ENCODE peak calls at places on chromosome 9, in six cellular contexts. One of them, this sample, is unnamed.

GRCh38 chr9:96345551-96345950 is 38.0 kb downstream of the SLC35D2 start:
- DNase-seq in AG10803: no peak
- DNase-seq in left ventricle myocardium inferior: no peak
- DNase-seq in endothelial cell: no peak
- DNase-seq in breast epithelium: no peak
- DNase-seq in activated CD8-positive, alpha-beta T cell treated with anti-CD3 and anti-CD28 coated beads for 36 hours: no peak
- DNase-seq in this sample: no peak

GRCh38 chr9:21831841-21832509 is 29.5 kb downstream of the MTAP start:
- DNase-seq in left ventricle myocardium inferior: no peak
- DNase-seq in activated CD8-positive, alpha-beta T cell treated with anti-CD3 and anti-CD28 coated beads for 36 hours: peak
- DNase-seq in endothelial cell: no peak
- DNase-seq in AG10803: peak
- DNase-seq in breast epithelium: no peak
- DNase-seq in this sample: no peak

GRCh38 chr9:133683494-133684460 is 47.6 kb downstream of the DBH start:
- DNase-seq in endothelial cell: peak
- DNase-seq in activated CD8-positive, alpha-beta T cell treated with anti-CD3 and anti-CD28 coated beads for 36 hours: peak
- DNase-seq in AG10803: peak
- DNase-seq in left ventricle myocardium inferior: peak
- DNase-seq in breast epithelium: no peak
- DNase-seq in this sample: no peak

GRCh38 chr9:109110326-109111014 is 9.3 kb downstream of the TMEM245 start:
- DNase-seq in activated CD8-positive, alpha-beta T cell treated with anti-CD3 and anti-CD28 coated beads for 36 hours: no peak
- DNase-seq in AG10803: peak
- DNase-seq in left ventricle myocardium inferior: no peak
- DNase-seq in breast epithelium: no peak
- DNase-seq in endothelial cell: no peak
- DNase-seq in this sample: no peak

GRCh38 chr9:110936719-110937452 is 101.4 kb downstream of the LPAR1 start:
- DNase-seq in endothelial cell: no peak
- DNase-seq in AG10803: peak
- DNase-seq in left ventricle myocardium inferior: no peak
- DNase-seq in breast epithelium: no peak
- DNase-seq in activated CD8-positive, alpha-beta T cell treated with anti-CD3 and anti-CD28 coated beads for 36 hours: no peak
- DNase-seq in this sample: no peak

GRCh38 chr9:23979491-23979890 is 153.5 kb upstream of the ELAVL2 start:
- DNase-seq in AG10803: no peak
- DNase-seq in activated CD8-positive, alpha-beta T cell treated with anti-CD3 and anti-CD28 coated beads for 36 hours: no peak
- DNase-seq in breast epithelium: no peak
- DNase-seq in endothelial cell: no peak
- DNase-seq in left ventricle myocardium inferior: no peak
- DNase-seq in this sample: no peak

GRCh38 chr9:37436540-37436939 is 14.0 kb downstream of the GRHPR start:
- DNase-seq in endothelial cell: no peak
- DNase-seq in breast epithelium: no peak
- DNase-seq in left ventricle myocardium inferior: no peak
- DNase-seq in AG10803: no peak
- DNase-seq in activated CD8-positive, alpha-beta T cell treated with anti-CD3 and anti-CD28 coated beads for 36 hours: no peak
- DNase-seq in this sample: no peak

GRCh38 chr9:37421914-37422288 is 595 bp upstream of the GRHPR start:
- DNase-seq in left ventricle myocardium inferior: no peak
- DNase-seq in breast epithelium: no peak
- DNase-seq in activated CD8-positive, alpha-beta T cell treated with anti-CD3 and anti-CD28 coated beads for 36 hours: no peak
- DNase-seq in AG10803: no peak
- DNase-seq in endothelial cell: no peak
- DNase-seq in this sample: no peak

GRCh38 chr9:4144869-4145268 is 155.0 kb downstream of the GLIS3 start:
- DNase-seq in left ventricle myocardium inferior: no peak
- DNase-seq in breast epithelium: no peak
- DNase-seq in activated CD8-positive, alpha-beta T cell treated with anti-CD3 and anti-CD28 coated beads for 36 hours: no peak
- DNase-seq in AG10803: no peak
- DNase-seq in endothelial cell: no peak
- DNase-seq in this sample: no peak

GRCh38 chr9:134982311-134982710 is 64.6 kb upstream of the FCN1 start:
- DNase-seq in AG10803: no peak
- DNase-seq in left ventricle myocardium inferior: no peak
- DNase-seq in endothelial cell: no peak
- DNase-seq in breast epithelium: no peak
- DNase-seq in activated CD8-positive, alpha-beta T cell treated with anti-CD3 and anti-CD28 coated beads for 36 hours: no peak
- DNase-seq in this sample: no peak

GRCh38 chr9:37976714-37977477 is 73.0 kb upstream of the SLC25A51 start:
- DNase-seq in AG10803: peak
- DNase-seq in activated CD8-positive, alpha-beta T cell treated with anti-CD3 and anti-CD28 coated beads for 36 hours: no peak
- DNase-seq in endothelial cell: no peak
- DNase-seq in breast epithelium: no peak
- DNase-seq in left ventricle myocardium inferior: no peak
- DNase-seq in this sample: no peak

GRCh38 chr9:110069326-110070248 is 138.4 kb downstream of the C9orf152 start:
- DNase-seq in left ventricle myocardium inferior: no peak
- DNase-seq in activated CD8-positive, alpha-beta T cell treated with anti-CD3 and anti-CD28 coated beads for 36 hours: no peak
- DNase-seq in AG10803: peak
- DNase-seq in endothelial cell: no peak
- DNase-seq in breast epithelium: no peak
- DNase-seq in this sample: no peak

GRCh38 chr9:90838098-90838497 is 36.5 kb downstream of the SYK start:
- DNase-seq in endothelial cell: no peak
- DNase-seq in left ventricle myocardium inferior: no peak
- DNase-seq in breast epithelium: no peak
- DNase-seq in activated CD8-positive, alpha-beta T cell treated with anti-CD3 and anti-CD28 coated beads for 36 hours: no peak
- DNase-seq in AG10803: no peak
- DNase-seq in this sample: no peak

GRCh38 chr9:4228606-4229005 is 71.3 kb downstream of the GLIS3 start:
- DNase-seq in endothelial cell: no peak
- DNase-seq in AG10803: peak
- DNase-seq in breast epithelium: no peak
- DNase-seq in activated CD8-positive, alpha-beta T cell treated with anti-CD3 and anti-CD28 coated beads for 36 hours: no peak
- DNase-seq in left ventricle myocardium inferior: no peak
- DNase-seq in this sample: no peak

GRCh38 chr9:93317495-93318094 is 133.7 kb downstream of the WNK2 start:
- DNase-seq in endothelial cell: no peak
- DNase-seq in left ventricle myocardium inferior: no peak
- DNase-seq in AG10803: no peak
- DNase-seq in breast epithelium: no peak
- DNase-seq in activated CD8-positive, alpha-beta T cell treated with anti-CD3 and anti-CD28 coated beads for 36 hours: no peak
- DNase-seq in this sample: no peak

GRCh38 chr9:129669141-129669718 is 3.8 kb downstream of the PRRX2 start:
- DNase-seq in AG10803: peak
- DNase-seq in activated CD8-positive, alpha-beta T cell treated with anti-CD3 and anti-CD28 coated beads for 36 hours: no peak
- DNase-seq in breast epithelium: no peak
- DNase-seq in endothelial cell: no peak
- DNase-seq in left ventricle myocardium inferior: no peak
- DNase-seq in this sample: no peak

GRCh38 chr9:14212116-14212515 is 101.8 kb downstream of the NFIB start:
- DNase-seq in left ventricle myocardium inferior: no peak
- DNase-seq in breast epithelium: no peak
- DNase-seq in endothelial cell: no peak
- DNase-seq in activated CD8-positive, alpha-beta T cell treated with anti-CD3 and anti-CD28 coated beads for 36 hours: no peak
- DNase-seq in AG10803: no peak
- DNase-seq in this sample: no peak

GRCh38 chr9:33719581-33720374 is 75.6 kb upstream of the PRSS3 start:
- DNase-seq in activated CD8-positive, alpha-beta T cell treated with anti-CD3 and anti-CD28 coated beads for 36 hours: peak
- DNase-seq in endothelial cell: peak
- DNase-seq in left ventricle myocardium inferior: peak
- DNase-seq in breast epithelium: no peak
- DNase-seq in AG10803: no peak
- DNase-seq in this sample: no peak

GRCh38 chr9:95499847-95500246 is 16.9 kb downstream of the PTCH1 start:
- DNase-seq in activated CD8-positive, alpha-beta T cell treated with anti-CD3 and anti-CD28 coated beads for 36 hours: no peak
- DNase-seq in breast epithelium: no peak
- DNase-seq in left ventricle myocardium inferior: no peak
- DNase-seq in AG10803: no peak
- DNase-seq in endothelial cell: no peak
- DNase-seq in this sample: no peak

GRCh38 chr9:107243757-107244156 is 39.3 kb upstream of the RAD23B start:
- DNase-seq in AG10803: peak
- DNase-seq in activated CD8-positive, alpha-beta T cell treated with anti-CD3 and anti-CD28 coated beads for 36 hours: peak
- DNase-seq in endothelial cell: no peak
- DNase-seq in left ventricle myocardium inferior: no peak
- DNase-seq in breast epithelium: peak
- DNase-seq in this sample: no peak

GRCh38 chr9:23686257-23686656 is 139.8 kb downstream of the ELAVL2 start:
- DNase-seq in endothelial cell: no peak
- DNase-seq in activated CD8-positive, alpha-beta T cell treated with anti-CD3 and anti-CD28 coated beads for 36 hours: no peak
- DNase-seq in left ventricle myocardium inferior: no peak
- DNase-seq in AG10803: no peak
- DNase-seq in breast epithelium: no peak
- DNase-seq in this sample: no peak

GRCh38 chr9:135330307-135330631 is 149.3 kb upstream of the PPP1R26 start:
- DNase-seq in endothelial cell: no peak
- DNase-seq in left ventricle myocardium inferior: no peak
- DNase-seq in activated CD8-positive, alpha-beta T cell treated with anti-CD3 and anti-CD28 coated beads for 36 hours: no peak
- DNase-seq in AG10803: no peak
- DNase-seq in breast epithelium: no peak
- DNase-seq in this sample: peak

GRCh38 chr9:21616082-21616778 is 134.1 kb upstream of the IFNE start:
- DNase-seq in activated CD8-positive, alpha-beta T cell treated with anti-CD3 and anti-CD28 coated beads for 36 hours: peak
- DNase-seq in breast epithelium: no peak
- DNase-seq in endothelial cell: no peak
- DNase-seq in AG10803: peak
- DNase-seq in left ventricle myocardium inferior: no peak
- DNase-seq in this sample: no peak

GRCh38 chr9:129501771-129502324 is 119.1 kb downstream of the C9orf50 start:
- DNase-seq in breast epithelium: no peak
- DNase-seq in AG10803: no peak
- DNase-seq in activated CD8-positive, alpha-beta T cell treated with anti-CD3 and anti-CD28 coated beads for 36 hours: no peak
- DNase-seq in endothelial cell: no peak
- DNase-seq in left ventricle myocardium inferior: no peak
- DNase-seq in this sample: no peak

GRCh38 chr9:133032171-133032570 is 1.4 kb downstream of the GTF3C5 start:
- DNase-seq in endothelial cell: no peak
- DNase-seq in left ventricle myocardium inferior: no peak
- DNase-seq in breast epithelium: no peak
- DNase-seq in AG10803: no peak
- DNase-seq in activated CD8-positive, alpha-beta T cell treated with anti-CD3 and anti-CD28 coated beads for 36 hours: no peak
- DNase-seq in this sample: no peak

GRCh38 chr9:127021664-127022337 is 100.6 kb downstream of the ANGPTL2 start:
- DNase-seq in left ventricle myocardium inferior: peak
- DNase-seq in endothelial cell: no peak
- DNase-seq in activated CD8-positive, alpha-beta T cell treated with anti-CD3 and anti-CD28 coated beads for 36 hours: no peak
- DNase-seq in breast epithelium: peak
- DNase-seq in AG10803: peak
- DNase-seq in this sample: peak

GRCh38 chr9:96241391-96241809 is 60.6 kb downstream of the HSD17B3 start:
- DNase-seq in activated CD8-positive, alpha-beta T cell treated with anti-CD3 and anti-CD28 coated beads for 36 hours: peak
- DNase-seq in left ventricle myocardium inferior: no peak
- DNase-seq in endothelial cell: no peak
- DNase-seq in AG10803: no peak
- DNase-seq in breast epithelium: peak
- DNase-seq in this sample: no peak

GRCh38 chr9:36772449-36773370 is 200.0 kb downstream of the MELK start:
- DNase-seq in left ventricle myocardium inferior: no peak
- DNase-seq in activated CD8-positive, alpha-beta T cell treated with anti-CD3 and anti-CD28 coated beads for 36 hours: no peak
- DNase-seq in breast epithelium: no peak
- DNase-seq in endothelial cell: no peak
- DNase-seq in AG10803: peak
- DNase-seq in this sample: no peak

GRCh38 chr9:112945620-112946208 is 55.0 kb upstream of the SLC46A2 start:
- DNase-seq in AG10803: no peak
- DNase-seq in activated CD8-positive, alpha-beta T cell treated with anti-CD3 and anti-CD28 coated beads for 36 hours: peak
- DNase-seq in left ventricle myocardium inferior: no peak
- DNase-seq in endothelial cell: peak
- DNase-seq in breast epithelium: no peak
- DNase-seq in this sample: no peak
- TF ChIP-seq CTCF in AG10803: no peak
- TF ChIP-seq CTCF in activated CD8-positive, alpha-beta T cell treated with anti-CD3 and anti-CD28 coated beads for 36 hours: no peak
- TF ChIP-seq CTCF in left ventricle myocardium inferior: no peak
- TF ChIP-seq CTCF in endothelial cell: no peak
- TF ChIP-seq CTCF in breast epithelium: no peak
- TF ChIP-seq CTCF in this sample: peak

GRCh38 chr9:105651806-105652205 is 10.5 kb upstream of the TAL2 start:
- DNase-seq in endothelial cell: no peak
- DNase-seq in activated CD8-positive, alpha-beta T cell treated with anti-CD3 and anti-CD28 coated beads for 36 hours: no peak
- DNase-seq in AG10803: no peak
- DNase-seq in left ventricle myocardium inferior: no peak
- DNase-seq in breast epithelium: no peak
- DNase-seq in this sample: no peak

GRCh38 chr9:105658351-105658750 is 3.9 kb upstream of the TAL2 start:
- DNase-seq in left ventricle myocardium inferior: no peak
- DNase-seq in endothelial cell: no peak
- DNase-seq in breast epithelium: no peak
- DNase-seq in AG10803: no peak
- DNase-seq in activated CD8-positive, alpha-beta T cell treated with anti-CD3 and anti-CD28 coated beads for 36 hours: no peak
- DNase-seq in this sample: no peak

GRCh38 chr9:105661011-105661410 is 1.2 kb upstream of the TAL2 start:
- DNase-seq in left ventricle myocardium inferior: no peak
- DNase-seq in AG10803: no peak
- DNase-seq in breast epithelium: no peak
- DNase-seq in endothelial cell: no peak
- DNase-seq in activated CD8-positive, alpha-beta T cell treated with anti-CD3 and anti-CD28 coated beads for 36 hours: no peak
- DNase-seq in this sample: no peak

DNA sequence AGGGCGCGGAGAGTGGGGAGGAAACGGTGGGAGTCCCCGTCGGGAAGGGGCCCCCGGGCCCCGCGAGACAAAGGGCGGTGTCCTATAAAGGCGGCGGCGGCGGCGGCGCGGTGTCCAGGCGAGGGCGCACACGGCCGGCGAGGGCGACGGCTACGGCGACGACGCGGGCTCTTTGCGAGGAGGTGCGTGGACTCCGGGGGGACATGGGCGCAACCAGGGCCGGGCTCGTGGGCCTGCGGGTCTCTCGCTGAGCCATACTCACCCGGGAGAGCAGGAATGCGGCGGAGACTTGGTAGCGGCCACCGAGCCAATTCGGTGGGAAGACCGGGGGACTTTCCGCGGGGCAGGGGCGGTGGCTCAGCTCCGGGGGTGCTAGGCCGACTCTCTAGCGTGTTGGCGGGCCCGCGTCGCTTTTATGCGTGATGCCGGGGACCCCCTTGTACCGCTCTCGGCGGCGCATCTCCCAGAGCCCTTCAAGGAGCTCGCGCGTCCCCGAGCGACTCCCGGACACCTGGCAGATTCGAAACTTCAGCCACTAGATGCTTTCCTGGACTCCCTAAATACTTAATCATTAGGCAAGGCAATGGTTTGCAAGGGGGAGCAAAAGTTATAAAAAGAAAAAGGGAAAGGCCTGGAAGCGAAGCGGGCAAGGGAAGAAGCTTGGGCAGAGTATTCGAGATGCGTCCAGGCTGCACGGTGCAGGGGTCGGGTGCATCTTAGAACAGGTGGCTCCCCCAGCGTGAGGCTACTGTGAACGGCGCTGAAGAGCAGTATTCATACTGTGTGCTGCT is 5.9 kb upstream of the TAL2 start:
- DNase-seq in endothelial cell: peak
- DNase-seq in activated CD8-positive, alpha-beta T cell treated with anti-CD3 and anti-CD28 coated beads for 36 hours: peak
- DNase-seq in left ventricle myocardium inferior: peak
- DNase-seq in breast epithelium: no peak
- DNase-seq in AG10803: no peak
- DNase-seq in this sample: peak
- TF ChIP-seq CTCF in endothelial cell: no peak
- TF ChIP-seq CTCF in activated CD8-positive, alpha-beta T cell treated with anti-CD3 and anti-CD28 coated beads for 36 hours: no peak
- TF ChIP-seq CTCF in left ventricle myocardium inferior: peak
- TF ChIP-seq CTCF in breast epithelium: no peak
- TF ChIP-seq CTCF in AG10803: no peak
- TF ChIP-seq CTCF in this sample: peak

GRCh38 chr9:117714282-117714681 is 10.1 kb downstream of the TLR4 start:
- DNase-seq in activated CD8-positive, alpha-beta T cell treated with anti-CD3 and anti-CD28 coated beads for 36 hours: no peak
- DNase-seq in left ventricle myocardium inferior: no peak
- DNase-seq in AG10803: no peak
- DNase-seq in endothelial cell: no peak
- DNase-seq in breast epithelium: no peak
- DNase-seq in this sample: no peak
- TF ChIP-seq CTCF in activated CD8-positive, alpha-beta T cell treated with anti-CD3 and anti-CD28 coated beads for 36 hours: no peak
- TF ChIP-seq CTCF in left ventricle myocardium inferior: no peak
- TF ChIP-seq CTCF in AG10803: no peak
- TF ChIP-seq CTCF in endothelial cell: no peak
- TF ChIP-seq CTCF in breast epithelium: no peak
- TF ChIP-seq CTCF in this sample: peak

GRCh38 chr9:131422241-131422792 is 28.4 kb downstream of the PRRC2B start:
- DNase-seq in activated CD8-positive, alpha-beta T cell treated with anti-CD3 and anti-CD28 coated beads for 36 hours: no peak
- DNase-seq in breast epithelium: peak
- DNase-seq in endothelial cell: no peak
- DNase-seq in AG10803: no peak
- DNase-seq in left ventricle myocardium inferior: peak
- DNase-seq in this sample: no peak
- TF ChIP-seq CTCF in activated CD8-positive, alpha-beta T cell treated with anti-CD3 and anti-CD28 coated beads for 36 hours: no peak
- TF ChIP-seq CTCF in breast epithelium: peak
- TF ChIP-seq CTCF in endothelial cell: no peak
- TF ChIP-seq CTCF in AG10803: peak
- TF ChIP-seq CTCF in left ventricle myocardium inferior: peak
- TF ChIP-seq CTCF in this sample: no peak

This sample was measured in D721Med.